ENCODE peak calls at places on chromosomes 2 and 18, in ten cellular contexts. V is prostate gland, J is transverse colon, S is esophagus muscularis mucosa, G is sigmoid colon, E is esophagus squamous epithelium, H is body of pancreas, M is HCT116, A is endothelial cell of umbilical vein, Y is gastrocnemius medialis. U is an unnamed sample.

GRCh38 chr2:121722479-121722878 is 14.2 kb downstream of the NIFK start:
- DNase-seq in V (no peak), J (no peak), S (no peak), G (no peak), E (no peak), H (no peak), M (no peak), A (no peak), Y (peak; percentile 47), U (no peak)

GRCh38 chr18:34726286-34727004 is 16.3 kb downstream of the DTNA start:
- DNase-seq in V (no peak), J (no peak), S (no peak), G (no peak), E (no peak), H (no peak), M (no peak), A (no peak), Y (no peak), U (no peak)

GRCh38 chr2:235149240-235149641 is 197.4 kb downstream of the SH3BP4 start:
- DNase-seq in V (no peak), J (no peak), S (no peak), G (no peak), E (no peak), H (no peak), M (no peak), A (no peak), Y (no peak), U (no peak)

GRCh38 chr2:174610243-174610995 is 12.8 kb upstream of the WIPF1 start:
- DNase-seq in V (no peak), J (no peak), S (no peak), G (no peak), E (no peak), H (no peak), M (no peak), A (no peak), Y (no peak), U (no peak)

GRCh38 chr2:8004250-8004681 is 677.6 kb upstream of the ID2 start:
- DNase-seq in V (no peak), J (peak; percentile 48), S (no peak), G (peak; percentile 84), E (no peak), H (no peak), M (no peak), A (no peak), Y (peak; percentile 40), U (peak; percentile 77)

GRCh38 chr2:58387701-58388100 is 146.6 kb upstream of the FANCL start:
- DNase-seq in V (no peak), J (no peak), S (no peak), G (no peak), E (no peak), H (no peak), M (no peak), A (no peak), Y (no peak), U (no peak)

GRCh38 chr2:238912228-238912915 is 64.5 kb downstream of the TWIST2 start:
- DNase-seq in V (no peak), J (no peak), S (no peak), G (peak; percentile 63), E (no peak), H (no peak), M (no peak), A (no peak), Y (no peak), U (no peak)

GRCh38 chr2:173357351-173357750 is 2.7 kb downstream of the CDCA7 start:
- DNase-seq in V (no peak), J (no peak), S (no peak), G (no peak), E (no peak), H (no peak), M (no peak), A (no peak), Y (no peak), U (no peak)

GRCh38 chr18:13548106-13548819 is 178.1 kb downstream of the FAM210A start:
- DNase-seq in V (no peak), J (no peak), S (no peak), G (no peak), E (no peak), H (no peak), M (no peak), A (no peak), Y (no peak), U (no peak)

GRCh38 chr2:233799087-233799665 is 21.0 kb downstream of the MROH2A start:
- DNase-seq in V (no peak), J (no peak), S (no peak), G (peak; percentile 33), E (no peak), H (no peak), M (no peak), A (no peak), Y (no peak), U (no peak)

GRCh38 chr18:78814321-78814720 is 165.3 kb upstream of the SALL3 start:
- DNase-seq in V (no peak), J (no peak), S (no peak), G (no peak), E (no peak), H (no peak), M (no peak), A (no peak), Y (no peak), U (no peak)

DNA sequence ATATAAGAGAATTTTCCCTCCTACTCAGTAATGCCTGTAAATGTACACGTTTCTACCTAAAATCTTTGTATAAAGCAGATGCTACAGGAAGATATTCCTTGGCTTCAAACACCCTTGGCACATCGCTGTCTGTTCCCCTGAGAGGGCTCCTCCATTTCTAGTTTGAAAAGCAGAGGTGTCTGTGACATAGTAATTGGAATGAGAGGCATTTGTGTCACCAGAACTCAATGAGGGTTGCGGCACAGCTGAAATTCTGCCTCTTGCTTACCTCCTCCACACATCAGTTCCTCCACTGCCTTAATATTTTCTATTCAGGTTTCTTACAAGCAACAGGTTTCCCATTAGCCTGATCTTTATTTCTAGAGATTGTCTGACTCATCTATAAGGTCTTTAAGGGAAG is 359.9 kb upstream of the DCC start:
- DNase-seq in V (no peak), J (no peak), S (no peak), G (no peak), E (no peak), H (no peak), M (no peak), A (no peak), Y (no peak), U (no peak)
- H3K27ac ChIP-seq in V (no peak overlapping the region), J (no peak overlapping the region), S (no peak overlapping the region), G (no peak overlapping the region), E (no peak overlapping the region), H (no peak overlapping the region), M (no peak overlapping the region), A (no peak overlapping the region), Y (no peak overlapping the region), U (no peak overlapping the region)

GRCh38 chr2:232697059-232697806 is at the start of gene GIGYF2:
- DNase-seq in V (peak; percentile 94), J (peak; percentile 97), S (peak; percentile 100), G (peak; percentile 98), E (peak; percentile 75), H (peak; percentile 97), M (peak; percentile 95), A (peak; percentile 98), Y (peak; percentile 97), U (peak; percentile 97)
- TF ChIP-seq POLR2A in V (peak; percentile 76), J (peak; percentile 23), S (no peak), G (no peak), E (no peak), H (peak; percentile 65), M (peak; percentile 71), A (peak; percentile 89), Y (peak; percentile 77), U (peak; percentile 36)

GRCh38 chr18:44149706-44150105 is 531.0 kb upstream of the SETBP1 start:
- DNase-seq in V (no peak), J (no peak), S (no peak), G (no peak), E (no peak), H (no peak), M (no peak), A (peak; percentile 13), Y (no peak), U (no peak)
- H3K27ac ChIP-seq in V (no peak overlapping the region), J (no peak overlapping the region), S (no peak overlapping the region), G (no peak overlapping the region), E (no peak overlapping the region), H (no peak overlapping the region), M (no peak overlapping the region), A (no peak overlapping the region), Y (no peak overlapping the region), U (no peak overlapping the region)

GRCh38 chr2:97664636-97664970 is 759 bp upstream of the ACTR1B start:
- DNase-seq in V (no peak), J (peak; percentile 26), S (no peak), G (no peak), E (no peak), H (peak; percentile 42), M (peak; percentile 43), A (no peak), Y (no peak), U (no peak)

GRCh38 chr2:97662386-97662894 is 1.4 kb downstream of the ACTR1B start:
- DNase-seq in V (no peak), J (no peak), S (peak; percentile 53), G (no peak), E (no peak), H (no peak), M (no peak), A (no peak), Y (no peak), U (no peak)

GRCh38 chr2:97662895-97663625 is 784 bp downstream of the ACTR1B start:
- DNase-seq in V (peak; percentile 70), J (peak; percentile 81), S (peak; percentile 93), G (peak; percentile 87), E (no peak), H (peak; percentile 87), M (no peak), A (peak; percentile 65), Y (peak; percentile 48), U (peak; percentile 73)

GRCh38 chr2:97663962-97664635 is at the start of gene ACTR1B:
- DNase-seq in V (peak; percentile 98), J (peak; percentile 98), S (peak; percentile 99), G (peak; percentile 99), E (peak; percentile 81), H (peak; percentile 99), M (peak; percentile 96), A (peak; percentile 99), Y (peak; percentile 97), U (peak; percentile 97)

GRCh38 chr2:97663626-97663961 is 250 bp downstream of the ACTR1B start:
- DNase-seq in V (no peak), J (no peak), S (no peak), G (no peak), E (no peak), H (no peak), M (no peak), A (no peak), Y (no peak), U (no peak)
- TF ChIP-seq POLR2A in V (no peak), J (no peak), S (no peak), G (no peak), E (no peak), H (no peak), M (no peak), A (no peak), Y (no peak), U (no peak)